ENCODE peak calls at places on chromosomes 16 and 17, in five cellular contexts. N, M, J, I and P are unnamed samples.

GRCh38 chr16:24381470-24382118 is 125.5 kb downstream of the CACNG3 start:
- DNase-seq in M (no peak), J (no peak), I (no peak), N (no peak), P (no peak)

GRCh38 chr17:73272906-73273218 is 11.2 kb upstream of the CPSF4L start:
- DNase-seq in M (no peak), I (no peak), J (no peak), N (no peak), P (no peak)

GRCh38 chr17:10754109-10754508 is 24.3 kb upstream of the TMEM220 start:
- DNase-seq in M (peak; percentile 72), I (no peak), N (no peak), J (no peak), P (peak; percentile 26)

GRCh38 chr16:34802848-34803599 is 1343.6 kb downstream of the TP53TG3F start:
- DNase-seq in J (no peak), N (no peak), M (no peak), I (no peak), P (no peak)

GRCh38 chr17:40953876-40954275 is 12.9 kb downstream of the KRT39 start:
- DNase-seq in M (no peak), I (no peak), N (no peak), J (no peak), P (peak; percentile 88)

GRCh38 chr16:66480265-66481080 is 53.4 kb downstream of the BEAN1 start:
- DNase-seq in I (no peak), J (no peak), M (no peak), N (no peak), P (no peak)

GRCh38 chr16:2983706-2984136 is 3.5 kb upstream of the PKMYT1 start:
- DNase-seq in N (peak; percentile 50), M (peak; percentile 90), J (peak; percentile 52), I (peak; percentile 66), P (peak; percentile 83)

GRCh38 chr17:63185420-63185819 is 219.4 kb downstream of the TANC2 start:
- DNase-seq in J (no peak), I (no peak), M (no peak), N (no peak), P (peak; percentile 51)